ENCODE peak calls at places on chromosomes 11 and 22, in eight cellular contexts. P is GM23248; Y is CD8-positive, alpha-beta memory T cell; X is CD4-positive, alpha-beta memory T cell; Z is A549; S is IMR-90; W is right atrium auricular region; D is sigmoid colon. R is an unnamed sample.

GRCh38 chr11:113877673-113878060 is 2.3 kb upstream of the USP28 start:
- DNase-seq in P (no peak), Y (no peak), X (no peak), Z (no peak), S (no peak), W (no peak), D (no peak), R (no peak)

GRCh38 chr11:86940122-86940777 is 14.9 kb downstream of the FZD4 start:
- DNase-seq in P (peak; percentile 92), Y (no peak), X (no peak), Z (no peak), S (peak; percentile 83), W (no peak), D (peak; percentile 85), R (no peak)

GRCh38 chr11:113163291-113164030 is 150.9 kb upstream of the TTC12 start:
- DNase-seq in P (no peak), Y (no peak), X (no peak), Z (no peak), S (no peak), W (no peak), D (no peak), R (no peak)

GRCh38 chr11:34830648-34831047 is 85.5 kb downstream of the APIP start:
- DNase-seq in P (peak; percentile 7), Y (no peak), X (no peak), Z (no peak), S (peak; percentile 21), W (no peak), D (no peak), R (no peak)

GRCh38 chr11:17019231-17019630 is 5.0 kb upstream of the PLEKHA7 start:
- DNase-seq in P (no peak), Y (no peak), X (no peak), Z (no peak), S (no peak), W (no peak), D (no peak), R (no peak)

GRCh38 chr11:17513853-17514252 is 30.4 kb downstream of the USH1C start:
- DNase-seq in P (peak; percentile 47), Y (no peak), X (no peak), Z (no peak), S (no peak), W (no peak), D (no peak), R (no peak)

GRCh38 chr11:116642902-116643301 is 129.9 kb downstream of the BUD13 start:
- DNase-seq in P (no peak), Y (no peak), X (no peak), Z (no peak), S (no peak), W (no peak), D (no peak), R (no peak)

GRCh38 chr22:38415046-38415445 is 40.0 kb downstream of the KCNJ4 start:
- DNase-seq in P (no peak), Y (no peak), X (no peak), Z (no peak), S (no peak), W (no peak), D (peak; percentile 55), R (no peak)

GRCh38 chr22:20904980-20905355 is 12.2 kb upstream of the CRKL start:
- DNase-seq in P (no peak), Y (no peak), X (no peak), Z (no peak), S (no peak), W (no peak), D (no peak), R (no peak)

GRCh38 chr11:66317766-66318575 is 1.1 kb upstream of the CD248 start:
- DNase-seq in P (peak; percentile 92), Y (peak; percentile 67), X (peak; percentile 63), Z (no peak), S (peak; percentile 94), W (peak; percentile 93), D (peak; percentile 91), R (peak; percentile 90)

GRCh38 chr22:29684244-29684643 is 35.6 kb upstream of the CABP7 start:
- DNase-seq in P (no peak), Y (no peak), X (no peak), Z (no peak), S (no peak), W (no peak), D (no peak), R (no peak)

GRCh38 chr11:22779850-22780249 is 49.8 kb downstream of the SVIP start:
- DNase-seq in P (no peak), Y (no peak), X (no peak), Z (no peak), S (no peak), W (no peak), D (no peak), R (no peak)

GRCh38 chr11:61126266-61126665 is 24.0 kb downstream of the CD5 start:
- DNase-seq in P (no peak), Y (no peak), X (no peak), Z (no peak), S (no peak), W (peak; percentile 64), D (no peak), R (no peak)

GRCh38 chr11:109527496-109527895 is 105.5 kb downstream of the C11orf87 start:
- DNase-seq in P (peak; percentile 52), Y (no peak), X (no peak), Z (no peak), S (peak; percentile 16), W (no peak), D (no peak), R (no peak)

GRCh38 chr22:50420581-50420980 is 54.3 kb downstream of the SBF1 start:
- DNase-seq in P (no peak), Y (no peak), X (no peak), Z (no peak), S (no peak), W (no peak), D (no peak), R (no peak)

GRCh38 chr11:73293356-73293936 is 14.6 kb upstream of the ARHGEF17 start:
- DNase-seq in P (no peak), Y (no peak), X (no peak), Z (no peak), S (no peak), W (no peak), D (no peak), R (no peak)

GRCh38 chr22:22207845-22208564 is 36.6 kb upstream of the VPREB1 start:
- DNase-seq in P (peak; percentile 84), Y (peak; percentile 67), X (peak; percentile 60), Z (peak; percentile 38), S (peak; percentile 70), W (peak; percentile 62), D (no peak), R (peak; percentile 57)

GRCh38 chr11:69461272-69461962 is 20.0 kb upstream of the LINC01488 start:
- DNase-seq in P (no peak), Y (no peak), X (no peak), Z (no peak), S (no peak), W (no peak), D (no peak), R (no peak)

DNA sequence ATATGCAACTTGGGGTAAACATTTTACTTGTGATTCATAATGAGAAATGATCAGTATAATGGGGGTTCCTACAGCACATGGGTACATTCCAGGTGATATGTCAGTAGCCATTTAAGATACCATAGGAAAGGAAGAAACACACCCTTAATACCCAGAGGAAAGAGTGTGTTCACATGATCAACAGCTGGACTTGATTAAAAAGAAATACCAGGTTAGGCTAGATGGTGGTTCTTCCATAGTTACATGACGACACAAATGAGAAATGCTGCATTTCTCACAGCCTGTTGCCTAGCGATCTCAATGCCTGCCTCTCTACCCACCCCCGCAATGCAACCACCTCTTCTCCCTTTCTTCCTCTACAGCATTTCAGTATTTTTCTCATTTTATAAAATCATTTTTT is 96.8 kb downstream of the TTC28 start:
- DNase-seq in P (peak; percentile 93), Y (no peak), X (no peak), Z (no peak), S (peak; percentile 81), W (no peak), D (no peak), R (no peak)
- H3K4me3 ChIP-seq in P (peak overlapping the region; percentile 21), Y (no peak overlapping the region), X (no peak overlapping the region), Z (no peak overlapping the region), S (no peak overlapping the region), W (no peak overlapping the region), D (no peak overlapping the region), R (no peak overlapping the region)

DNA sequence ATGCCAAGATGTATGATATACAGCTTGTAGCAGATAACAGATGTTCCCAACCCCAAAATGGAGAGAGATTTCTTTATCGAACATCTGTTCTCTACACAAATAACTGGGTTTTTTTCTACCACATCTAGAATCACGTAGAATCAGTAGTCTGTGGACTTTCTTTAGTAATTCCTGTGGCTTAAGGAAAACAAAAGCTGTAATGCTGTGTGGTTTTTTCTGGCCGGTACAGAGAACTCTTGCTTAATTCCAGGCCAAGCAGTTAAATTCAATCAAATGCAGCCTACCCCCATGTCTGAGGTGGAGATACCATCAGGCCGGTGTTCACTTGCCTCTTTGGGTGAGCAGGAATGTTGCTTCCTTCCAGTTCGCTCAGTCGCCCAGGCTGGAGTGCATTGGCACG is 303.4 kb downstream of the FAT3 start:
- DNase-seq in P (peak; percentile 40), Y (no peak), X (no peak), Z (no peak), S (peak; percentile 46), W (no peak), D (no peak), R (no peak)
- H3K4me3 ChIP-seq in P (peak overlapping the region; percentile 13), Y (no peak overlapping the region), X (no peak overlapping the region), Z (no peak overlapping the region), S (no peak overlapping the region), W (no peak overlapping the region), D (no peak overlapping the region), R (no peak overlapping the region)

GRCh38 chr11:68092411-68092810 is 28.8 kb downstream of the CHKA start:
- DNase-seq in P (no peak), Y (no peak), X (no peak), Z (no peak), S (no peak), W (no peak), D (no peak), R (no peak)
- H3K4me3 ChIP-seq in P (no peak overlapping the region), Y (no peak overlapping the region), X (no peak overlapping the region), Z (no peak overlapping the region), S (no peak overlapping the region), W (no peak overlapping the region), D (no peak overlapping the region), R (no peak overlapping the region)

GRCh38 chr22:43892183-43892894 is 526 bp upstream of the PNPLA5 start:
- DNase-seq in P (no peak), Y (no peak), X (no peak), Z (no peak), S (no peak), W (no peak), D (no peak), R (no peak)
- H3K4me3 ChIP-seq in P (no peak overlapping the region), Y (no peak overlapping the region), X (no peak overlapping the region), Z (no peak overlapping the region), S (no peak overlapping the region), W (no peak overlapping the region), D (no peak overlapping the region), R (no peak overlapping the region)

DNA sequence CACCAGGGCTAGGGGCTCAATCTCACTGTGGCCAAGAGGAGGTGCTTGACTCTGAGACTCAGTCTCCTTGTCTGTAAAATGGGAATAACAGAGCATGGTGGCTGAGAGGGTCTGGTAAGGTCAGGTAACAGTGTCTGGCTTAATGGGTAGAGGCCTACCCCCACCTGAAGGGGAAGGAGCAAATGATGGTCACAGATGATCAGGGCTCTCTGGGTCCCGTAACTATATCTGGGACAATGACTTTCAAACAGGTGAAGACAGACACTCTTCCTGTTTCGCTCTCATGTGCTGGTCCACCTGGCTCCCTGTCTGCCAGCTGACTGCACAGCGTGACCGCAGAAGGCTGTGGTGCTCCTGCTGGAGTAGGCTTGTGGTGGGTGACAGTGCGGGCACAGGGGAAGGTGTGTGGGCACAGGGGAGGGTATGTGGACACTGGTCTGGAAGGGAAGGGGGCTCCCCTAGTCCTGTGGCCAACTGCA is 4.0 kb downstream of the A4GALT start:
- DNase-seq in P (no peak), Y (no peak), X (no peak), Z (no peak), S (no peak), W (no peak), D (no peak), R (no peak)
- H3K4me3 ChIP-seq in P (no peak overlapping the region), Y (no peak overlapping the region), X (no peak overlapping the region), Z (no peak overlapping the region), S (no peak overlapping the region), W (no peak overlapping the region), D (no peak overlapping the region), R (no peak overlapping the region)

R was measured in naive thymus-derived CD4-positive, alpha-beta T cell.